ENCODE peak calls at places on chromosomes 12 and 14, in eight cellular contexts. V is esophagus squamous epithelium, E is right lobe of liver, J is lower leg skin, M is osteocyte, T is WTC11, L is DND-41, D is heart right ventricle. U is an unnamed sample.

GRCh38 chr12:124646385-124647230 is 79.2 kb upstream of the NCOR2 start:
- DNase-seq in V (no peak), E (no peak), J (no peak), M (no peak), T (no peak), L (no peak), D (no peak), U (no peak)

GRCh38 chr12:105995986-105996385 is 142.8 kb downstream of the NUAK1 start:
- DNase-seq in V (no peak), E (no peak), J (no peak), M (no peak), T (no peak), L (no peak), D (no peak), U (no peak)

GRCh38 chr12:47414511-47414910 is 291.3 kb downstream of the RPAP3 start:
- DNase-seq in V (no peak), E (no peak), J (no peak), M (no peak), T (no peak), L (no peak), D (no peak), U (no peak)

GRCh38 chr12:93234641-93235040 is 143.1 kb upstream of the NUDT4 start:
- DNase-seq in V (no peak), E (peak), J (no peak), M (no peak), T (no peak), L (no peak), D (no peak), U (no peak)

GRCh38 chr12:20342111-20342510 is 26.2 kb upstream of the PDE3A start:
- DNase-seq in V (no peak), E (no peak), J (no peak), M (no peak), T (no peak), L (no peak), D (no peak), U (no peak)

GRCh38 chr14:105313381-105314286 is 914 bp upstream of the PACS2 start:
- DNase-seq in V (no peak), E (no peak), J (peak), M (no peak), T (peak), L (no peak), D (no peak), U (no peak)

GRCh38 chr12:67082221-67082620 is 186.9 kb upstream of the CAND1 start:
- DNase-seq in V (no peak), E (no peak), J (no peak), M (no peak), T (no peak), L (no peak), D (no peak), U (no peak)

GRCh38 chr12:28708918-28709371 is 440.1 kb upstream of the FAR2 start:
- DNase-seq in V (no peak), E (no peak), J (peak), M (no peak), T (no peak), L (no peak), D (no peak), U (no peak)

GRCh38 chr12:62709321-62709720 is 225.6 kb downstream of the PPM1H start:
- DNase-seq in V (no peak), E (no peak), J (no peak), M (no peak), T (no peak), L (no peak), D (no peak), U (no peak)

DNA sequence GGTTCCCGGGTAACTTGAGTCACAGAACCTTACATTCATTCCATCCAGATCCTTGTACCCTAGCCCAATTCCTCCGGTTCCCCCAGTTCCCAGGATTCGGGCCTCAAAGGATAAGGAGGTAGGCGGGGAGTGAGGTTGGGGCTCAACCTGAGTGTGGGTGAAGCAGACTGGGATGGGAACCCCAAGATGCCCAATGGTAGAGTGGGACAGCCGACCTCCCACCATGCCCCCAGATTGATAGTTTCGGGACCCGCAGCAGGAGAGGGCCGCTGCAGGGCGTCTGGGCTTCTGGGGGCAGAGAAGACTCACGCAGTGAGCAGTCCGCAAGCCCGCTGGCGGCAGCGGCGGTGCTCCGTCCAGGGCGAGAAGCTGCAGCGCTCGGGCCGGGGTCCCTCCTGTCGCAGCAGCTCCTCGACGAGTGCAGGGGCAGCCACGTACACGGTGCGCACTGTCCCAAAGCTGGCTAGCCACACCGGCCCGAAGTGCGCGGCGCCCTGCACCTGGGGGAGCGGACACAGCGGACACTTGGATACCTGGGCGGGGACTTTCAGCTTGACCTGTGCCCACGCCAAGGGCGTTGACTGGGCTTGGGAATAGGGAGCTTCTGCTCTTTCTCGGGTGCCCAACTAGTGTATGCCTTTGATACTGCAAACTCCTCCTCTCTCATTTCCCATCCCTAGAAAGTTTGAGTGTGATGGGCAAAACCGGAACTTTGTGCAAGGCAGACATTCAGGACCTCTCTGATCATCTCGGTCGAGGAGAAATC is 997 bp downstream of the CYP27B1 start:
- DNase-seq in V (no peak), E (no peak), J (no peak), M (no peak), T (no peak), L (no peak), D (no peak), U (no peak)
- TF ChIP-seq CTCF in V (no peak), E (no peak), J (no peak), M (no peak), T (no peak), L (no peak), D (no peak), U (no peak)

DNA sequence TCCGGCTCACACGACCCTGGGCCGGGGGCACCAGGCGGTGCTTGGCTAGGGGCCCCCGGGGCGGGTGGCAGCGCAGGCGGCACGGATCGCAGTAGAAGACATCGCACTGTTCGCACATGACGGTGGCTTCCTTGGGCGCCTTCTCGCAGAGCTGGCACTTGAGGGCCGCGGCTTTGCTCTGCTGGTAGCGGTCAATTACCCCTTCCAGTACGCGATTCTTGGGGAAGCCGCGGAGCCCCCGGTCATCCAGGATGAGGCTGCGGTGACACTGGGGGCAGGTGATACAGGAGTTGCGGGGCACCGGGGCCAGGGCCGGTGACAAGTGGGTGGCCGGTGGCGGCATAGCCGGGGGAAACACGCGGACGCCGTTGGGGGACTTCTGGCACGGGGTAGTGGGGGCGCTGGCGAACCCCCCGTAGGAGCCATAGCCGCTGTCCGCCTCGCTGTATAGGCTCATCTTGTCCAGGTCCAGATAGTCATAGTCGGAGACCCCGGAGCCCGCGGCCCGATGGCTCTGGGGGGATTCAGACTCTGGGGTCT is 553 bp downstream of the TRIM9 start:
- DNase-seq in V (no peak), E (no peak), J (no peak), M (no peak), T (peak), L (no peak), D (no peak), U (peak)
- TF ChIP-seq CTCF in V (no peak), E (no peak), J (no peak), M (no peak), T (no peak), L (no peak), D (no peak), U (no peak)

GRCh38 chr12:53048033-53048779 is 1.7 kb upstream of the TNS2 start:
- DNase-seq in V (no peak), E (peak), J (no peak), M (peak), T (no peak), L (no peak), D (peak), U (no peak)

GRCh38 chr12:53046655-53047220 is 3.1 kb upstream of the TNS2 start:
- DNase-seq in V (no peak), E (peak), J (peak), M (peak), T (peak), L (peak), D (peak), U (peak)

GRCh38 chr12:53048780-53049401 is 974 bp upstream of the TNS2 start:
- DNase-seq in V (no peak), E (peak), J (no peak), M (peak), T (peak), L (no peak), D (peak), U (no peak)

GRCh38 chr12:53045646-53046045 is 4.2 kb upstream of the TNS2 start:
- DNase-seq in V (no peak), E (no peak), J (no peak), M (peak), T (no peak), L (no peak), D (peak), U (no peak)

GRCh38 chr12:53047221-53048032 is 2.4 kb upstream of the TNS2 start:
- DNase-seq in V (no peak), E (peak), J (no peak), M (peak), T (peak), L (peak), D (peak), U (peak)
- TF ChIP-seq CTCF in V (no peak), E (no peak), J (no peak), M (peak), T (peak), L (peak), D (peak), U (no peak)

GRCh38 chr12:131137836-131138637 is 184.3 kb downstream of the ADGRD1 start:
- DNase-seq in V (no peak), E (no peak), J (no peak), M (no peak), T (no peak), L (no peak), D (no peak), U (no peak)
- TF ChIP-seq CTCF in V (no peak), E (no peak), J (no peak), M (no peak), T (no peak), L (no peak), D (no peak), U (no peak)

GRCh38 chr14:58677996-58678395 is 40.2 kb downstream of the DACT1 start:
- DNase-seq in V (no peak), E (no peak), J (no peak), M (no peak), T (no peak), L (no peak), D (no peak), U (no peak)
- TF ChIP-seq CTCF in V (no peak), E (no peak), J (no peak), M (no peak), T (no peak), L (no peak), D (no peak), U (no peak)